ENCODE peak calls at places on chromosome 11, in four cellular contexts. One of them, this sample, is unnamed. For H3K4me1, the result is how much of the 10 kb centered on the place peaks cover.

GRCh38 chr11:103441021-103441420 is 331.8 kb downstream of the DYNC2H1 start:
- DNase-seq in K562: no peak
- DNase-seq in HepG2: no peak
- DNase-seq in H1: no peak
- DNase-seq in this sample: no peak

GRCh38 chr11:10645212-10645795 is 48.3 kb downstream of the IRAG1 start:
- DNase-seq in H1: no peak
- DNase-seq in K562: no peak
- DNase-seq in HepG2: no peak
- DNase-seq in this sample: peak

GRCh38 chr11:125375146-125375545 is 120.9 kb downstream of the FEZ1 start:
- DNase-seq in H1: no peak
- DNase-seq in HepG2: no peak
- DNase-seq in K562: no peak
- DNase-seq in this sample: no peak

GRCh38 chr11:128830290-128830813 is 36.7 kb downstream of the KCNJ1 start:
- DNase-seq in K562: no peak
- DNase-seq in H1: no peak
- DNase-seq in HepG2: no peak
- DNase-seq in this sample: no peak

GRCh38 chr11:123640677-123641494 is 13.5 kb downstream of the SCN3B start:
- DNase-seq in K562: peak
- DNase-seq in HepG2: peak
- DNase-seq in H1: peak
- DNase-seq in this sample: peak

GRCh38 chr11:100586346-100587101 is 100.6 kb upstream of the ARHGAP42 start:
- DNase-seq in K562: no peak
- DNase-seq in HepG2: no peak
- DNase-seq in H1: no peak
- DNase-seq in this sample: no peak

GRCh38 chr11:2837096-2837601 is 48.4 kb downstream of the CDKN1C start:
- DNase-seq in HepG2: peak
- DNase-seq in H1: no peak
- DNase-seq in K562: peak
- DNase-seq in this sample: no peak

GRCh38 chr11:40285520-40285919 is 1173.9 kb downstream of the LRRC4C start:
- DNase-seq in HepG2: no peak
- DNase-seq in K562: no peak
- DNase-seq in H1: no peak
- DNase-seq in this sample: no peak

GRCh38 chr11:100890779-100891178 is 203.7 kb downstream of the ARHGAP42 start:
- DNase-seq in K562: no peak
- DNase-seq in H1: no peak
- DNase-seq in HepG2: no peak
- DNase-seq in this sample: no peak

GRCh38 chr11:118491041-118491440 is 36.2 kb upstream of the TTC36 start:
- DNase-seq in HepG2: no peak
- DNase-seq in K562: no peak
- DNase-seq in H1: no peak
- DNase-seq in this sample: no peak

GRCh38 chr11:24828938-24829337 is 332.1 kb downstream of the LUZP2 start:
- DNase-seq in K562: no peak
- DNase-seq in H1: no peak
- DNase-seq in HepG2: no peak
- DNase-seq in this sample: peak

GRCh38 chr11:10287766-10288165 is 6.3 kb downstream of the SBF2 start:
- DNase-seq in H1: no peak
- DNase-seq in HepG2: no peak
- DNase-seq in K562: no peak
- DNase-seq in this sample: no peak

GRCh38 chr11:96287796-96288439 is 55.1 kb downstream of the MAML2 start:
- DNase-seq in K562: no peak
- DNase-seq in HepG2: no peak
- DNase-seq in H1: no peak
- DNase-seq in this sample: no peak

GRCh38 chr11:111540114-111540920 is at the start of gene LAYN:
- DNase-seq in K562: no peak
- DNase-seq in H1: peak
- DNase-seq in HepG2: no peak
- DNase-seq in this sample: no peak

GRCh38 chr11:71071736-71072509 is 180.5 kb downstream of the SHANK2 start:
- DNase-seq in K562: no peak
- DNase-seq in HepG2: no peak
- DNase-seq in H1: no peak
- DNase-seq in this sample: no peak

GRCh38 chr11:72609045-72609444 is 65.2 kb downstream of the PDE2A start:
- DNase-seq in H1: no peak
- DNase-seq in K562: peak
- DNase-seq in HepG2: no peak
- DNase-seq in this sample: peak

GRCh38 chr11:131246589-131247164 is 123.7 kb upstream of the NTM start:
- DNase-seq in K562: peak
- DNase-seq in H1: peak
- DNase-seq in HepG2: peak
- DNase-seq in this sample: no peak

GRCh38 chr11:78149646-78150045 is 10.2 kb upstream of the ALG8 start:
- DNase-seq in K562: no peak
- DNase-seq in HepG2: no peak
- DNase-seq in H1: no peak
- DNase-seq in this sample: peak

GRCh38 chr11:79044211-79044610 is 396.6 kb downstream of the TENM4 start:
- DNase-seq in HepG2: no peak
- DNase-seq in K562: no peak
- DNase-seq in H1: no peak
- DNase-seq in this sample: no peak

GRCh38 chr11:86990520-86990919 is 35.3 kb upstream of the FZD4 start:
- DNase-seq in H1: no peak
- DNase-seq in HepG2: peak
- DNase-seq in K562: no peak
- DNase-seq in this sample: no peak

GRCh38 chr11:26297179-26297970 is 34.6 kb upstream of the ANO3 start:
- DNase-seq in HepG2: peak
- DNase-seq in H1: no peak
- DNase-seq in K562: peak
- DNase-seq in this sample: peak

GRCh38 chr11:133619397-133619796 is 87.1 kb upstream of the OPCML start:
- DNase-seq in HepG2: no peak
- DNase-seq in K562: no peak
- DNase-seq in H1: peak
- DNase-seq in this sample: no peak

DNA sequence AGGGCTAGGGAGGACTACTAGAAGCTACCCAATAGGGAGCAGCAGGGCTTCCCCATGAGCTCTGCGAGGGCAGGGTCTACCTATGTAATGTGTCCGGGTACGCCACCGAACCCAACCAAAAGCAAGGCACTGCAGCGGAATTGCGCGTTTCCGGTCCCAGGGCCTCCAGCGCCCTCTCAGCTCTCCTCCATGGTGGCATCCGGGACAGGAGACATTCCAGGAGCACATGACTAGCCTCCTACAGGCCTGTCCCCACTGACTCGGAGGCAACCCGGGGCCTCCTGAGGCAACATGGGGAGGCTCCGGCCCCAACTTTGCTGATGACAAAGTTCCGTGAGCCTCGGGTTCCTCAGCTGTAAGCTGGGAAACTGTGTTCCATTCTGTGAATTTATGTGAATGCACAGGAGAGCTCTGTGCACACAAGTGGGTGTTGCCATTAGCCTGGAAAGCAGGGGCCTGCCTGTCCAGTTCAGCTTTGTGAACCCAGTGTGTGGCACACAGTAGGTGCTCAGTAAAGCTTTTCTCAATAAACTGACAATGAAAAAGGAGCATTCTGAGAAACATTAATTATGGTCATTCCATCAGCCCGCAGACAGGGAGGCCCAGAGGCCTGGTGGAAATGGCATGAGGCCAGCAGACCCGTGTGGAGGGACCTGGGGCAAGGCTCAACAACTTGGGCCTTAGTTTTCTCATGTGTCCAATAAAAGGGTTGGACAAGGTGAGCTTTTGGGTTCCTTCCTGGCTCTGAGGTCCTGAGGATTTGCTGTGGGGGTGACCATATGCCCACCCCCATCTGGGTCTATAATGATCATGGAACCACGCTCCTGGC is 50.3 kb downstream of the CHRDL2 start:
- DNase-seq in HepG2: no peak
- DNase-seq in K562: no peak
- DNase-seq in H1: peak
- DNase-seq in this sample: no peak
- TF ChIP-seq JUN in HepG2: no peak
- TF ChIP-seq JUN in K562: no peak
- TF ChIP-seq JUN in H1: no peak
- TF ChIP-seq JUN in this sample: no peak

GRCh38 chr11:75164318-75164827 is 13.5 kb downstream of the SLCO2B1 start:
- DNase-seq in HepG2: peak
- DNase-seq in K562: no peak
- DNase-seq in H1: no peak
- DNase-seq in this sample: no peak

GRCh38 chr11:75160880-75161279 is 10.0 kb downstream of the SLCO2B1 start:
- DNase-seq in H1: no peak
- DNase-seq in K562: no peak
- DNase-seq in HepG2: no peak
- DNase-seq in this sample: no peak

GRCh38 chr11:75163917-75164316 is 13.0 kb downstream of the SLCO2B1 start:
- DNase-seq in H1: no peak
- DNase-seq in K562: no peak
- DNase-seq in HepG2: no peak
- DNase-seq in this sample: no peak

GRCh38 chr11:75161506-75161905 is 10.6 kb downstream of the SLCO2B1 start:
- DNase-seq in HepG2: no peak
- DNase-seq in K562: no peak
- DNase-seq in H1: no peak
- DNase-seq in this sample: peak

DNA sequence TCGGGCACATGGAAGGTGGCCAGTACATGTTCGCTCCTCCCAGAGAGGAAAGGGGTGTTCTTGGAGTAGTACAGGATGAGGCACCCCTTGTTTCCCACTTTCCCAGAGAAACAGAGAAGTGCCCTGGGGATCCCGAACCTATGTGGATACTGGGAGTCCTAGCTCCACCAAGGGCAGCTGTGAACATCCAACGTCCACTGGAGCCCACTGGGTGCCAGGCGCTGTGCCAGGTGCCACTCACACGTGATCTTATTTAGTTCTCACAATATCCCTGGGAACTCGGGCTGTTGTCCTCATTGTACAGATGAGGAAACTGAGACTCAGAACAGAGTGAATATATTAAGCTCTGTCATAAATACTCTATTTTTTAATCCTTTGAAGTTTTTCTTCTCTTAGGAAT is 12.0 kb downstream of the SLCO2B1 start:
- DNase-seq in HepG2: no peak
- DNase-seq in H1: no peak
- DNase-seq in K562: no peak
- DNase-seq in this sample: no peak
- H3K4me1 ChIP-seq in HepG2: half or more
- H3K4me1 ChIP-seq in H1: under half
- H3K4me1 ChIP-seq in K562: under half
- H3K4me1 ChIP-seq in this sample: under half

GRCh38 chr11:406796-407650 is 7.8 kb downstream of the SIGIRR start:
- DNase-seq in K562: peak
- DNase-seq in HepG2: no peak
- DNase-seq in H1: peak
- DNase-seq in this sample: peak
- TF ChIP-seq JUN in K562: no peak
- TF ChIP-seq JUN in HepG2: no peak
- TF ChIP-seq JUN in H1: no peak
- TF ChIP-seq JUN in this sample: no peak

DNA sequence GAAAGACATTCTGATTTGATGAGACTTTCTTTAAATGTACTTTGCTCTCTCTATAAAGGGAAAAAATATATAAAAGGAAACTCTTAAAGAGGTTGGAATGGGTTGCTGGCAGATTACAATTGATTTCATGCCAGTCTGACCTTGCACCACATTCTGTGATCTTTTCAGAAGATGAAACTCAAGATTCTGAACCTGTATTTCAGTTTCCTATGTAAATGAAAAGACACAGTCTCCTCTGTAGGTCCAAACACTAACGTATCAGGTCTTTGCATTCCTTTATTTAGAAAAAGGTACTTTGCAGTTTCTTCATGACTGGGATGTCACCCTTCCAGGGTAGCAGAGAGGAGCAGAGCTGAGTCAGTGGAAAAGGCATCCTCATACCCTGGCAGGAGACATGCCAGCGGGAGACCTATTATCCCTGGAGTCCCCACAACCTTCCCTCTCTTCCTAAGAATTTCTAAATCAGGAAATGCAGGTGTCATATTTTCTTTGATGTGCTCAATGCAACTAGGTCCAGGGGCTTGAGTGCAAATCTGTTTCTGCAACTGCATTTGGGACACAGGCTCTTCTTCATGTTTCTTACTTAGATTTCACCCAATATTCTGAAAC is 282.6 kb downstream of the CADM1 start:
- DNase-seq in K562: no peak
- DNase-seq in H1: no peak
- DNase-seq in HepG2: no peak
- DNase-seq in this sample: no peak
- H3K4me1 ChIP-seq in K562: under half
- H3K4me1 ChIP-seq in H1: under half
- H3K4me1 ChIP-seq in HepG2: under half
- H3K4me1 ChIP-seq in this sample: under half

GRCh38 chr11:69510471-69511357 is 29.3 kb downstream of the LINC01488 start:
- DNase-seq in HepG2: no peak
- DNase-seq in K562: no peak
- DNase-seq in H1: no peak
- DNase-seq in this sample: no peak
- TF ChIP-seq JUN in HepG2: no peak
- TF ChIP-seq JUN in K562: no peak
- TF ChIP-seq JUN in H1: no peak
- TF ChIP-seq JUN in this sample: no peak

DNA sequence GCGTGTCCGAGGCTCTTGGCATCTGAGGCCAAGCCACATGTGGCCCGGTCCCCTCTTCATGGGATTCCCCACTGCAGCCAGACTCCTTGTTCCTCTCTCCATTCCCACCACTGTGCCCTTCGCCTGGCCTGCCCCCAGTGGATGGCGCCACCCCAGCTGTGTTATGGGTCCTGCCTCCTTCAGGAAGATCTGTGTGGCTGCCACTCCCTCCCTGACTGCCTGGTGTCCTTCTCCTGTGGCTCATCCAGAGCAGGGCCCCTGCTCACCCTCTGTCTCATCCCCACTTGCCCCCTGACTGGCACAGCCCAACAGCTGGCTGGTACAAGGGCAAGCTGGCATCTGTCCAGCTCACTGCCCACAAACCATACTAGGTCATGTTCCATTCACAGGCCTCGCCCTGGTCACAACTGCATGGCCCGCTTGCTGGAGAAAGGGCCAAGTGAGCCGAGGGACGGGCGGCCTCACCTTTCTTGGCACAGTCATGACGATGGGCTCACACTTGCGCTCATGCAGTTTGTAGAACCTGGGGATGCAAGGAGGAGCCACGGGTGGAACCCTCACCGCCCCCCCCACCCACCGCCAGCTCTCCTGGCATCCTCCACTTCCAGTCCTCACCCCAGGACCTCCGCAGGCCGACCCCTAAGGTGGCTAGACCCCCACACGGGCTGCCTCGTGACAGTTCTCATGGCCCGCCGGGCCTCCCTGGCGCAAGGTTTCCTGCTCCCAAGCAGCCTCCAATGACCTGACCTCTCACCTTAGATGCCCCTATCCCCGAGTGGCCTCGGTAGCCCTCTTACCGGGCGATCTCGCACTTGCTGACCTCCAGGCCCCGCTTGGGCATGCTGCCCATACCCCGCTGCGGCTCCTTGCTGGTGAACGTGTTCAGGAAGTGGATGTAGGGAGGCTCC is 2.1 kb upstream of the PTPRCAP start:
- DNase-seq in HepG2: peak
- DNase-seq in H1: no peak
- DNase-seq in K562: no peak
- DNase-seq in this sample: peak
- H3K4me1 ChIP-seq in HepG2: under half
- H3K4me1 ChIP-seq in H1: under half
- H3K4me1 ChIP-seq in K562: under half
- H3K4me1 ChIP-seq in this sample: under half